ENCODE peak calls at places on chromosomes 2 and 18, in four cellular contexts. Q, I, N and S are unnamed samples. For H3K4me1, the result is how much of the 10 kb centered on the place peaks cover.

GRCh38 chr2:95393901-95394300 is 8.6 kb upstream of the FAHD2A start:
- DNase-seq in Q (no peak), I (no peak), N (no peak), S (no peak)

GRCh38 chr2:219645631-219646527 is 18.4 kb downstream of the SLC4A3 start:
- DNase-seq in Q (peak), I (no peak), N (no peak), S (peak)

GRCh38 chr2:61510674-61511671 is 27.2 kb downstream of the XPO1 start:
- DNase-seq in Q (no peak), I (no peak), N (no peak), S (no peak)

GRCh38 chr2:26629751-26630150 is 11.4 kb downstream of the CIB4 start:
- DNase-seq in Q (no peak), I (no peak), N (no peak), S (no peak)

GRCh38 chr2:102033028-102033749 is 41.4 kb downstream of the IL1R2 start:
- DNase-seq in Q (no peak), I (peak), N (no peak), S (peak)

GRCh38 chr2:174959787-174960186 is 45.4 kb downstream of the CHN1 start:
- DNase-seq in Q (no peak), I (no peak), N (no peak), S (no peak)

GRCh38 chr2:96396095-96396494 is 60.5 kb downstream of the NCAPH start:
- DNase-seq in Q (no peak), I (no peak), N (no peak), S (no peak)

GRCh38 chr2:191895743-191896142 is 48.9 kb upstream of the CAVIN2 start:
- DNase-seq in Q (no peak), I (no peak), N (no peak), S (no peak)

GRCh38 chr18:33210575-33211189 is 229.8 kb downstream of the CCDC178 start:
- DNase-seq in Q (no peak), I (no peak), N (no peak), S (peak)

DNA sequence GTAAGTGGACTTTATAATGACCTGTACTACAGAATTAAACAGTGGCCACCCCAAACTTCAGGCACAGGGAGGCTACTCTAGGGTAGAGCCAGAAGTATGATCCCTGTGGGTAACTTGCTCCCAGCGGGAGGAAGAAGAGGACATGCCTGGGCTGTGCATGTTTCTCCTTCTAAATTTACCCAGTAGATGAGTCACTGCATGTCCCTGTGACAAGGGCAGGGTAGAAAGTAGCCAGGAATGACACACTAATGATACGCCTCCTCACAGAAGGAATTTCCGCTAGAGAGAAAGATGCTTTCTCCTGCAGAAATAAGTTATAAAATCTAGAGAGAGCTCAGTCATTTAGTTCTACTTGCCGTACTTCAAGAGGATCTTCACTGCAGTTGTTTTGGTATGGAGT is 7.5 kb downstream of the ACYP2 start:
- DNase-seq in Q (no peak), I (no peak), N (no peak), S (peak)
- H3K4me3 ChIP-seq in Q (no peak), I (no peak), N (no peak), S (no peak)

DNA sequence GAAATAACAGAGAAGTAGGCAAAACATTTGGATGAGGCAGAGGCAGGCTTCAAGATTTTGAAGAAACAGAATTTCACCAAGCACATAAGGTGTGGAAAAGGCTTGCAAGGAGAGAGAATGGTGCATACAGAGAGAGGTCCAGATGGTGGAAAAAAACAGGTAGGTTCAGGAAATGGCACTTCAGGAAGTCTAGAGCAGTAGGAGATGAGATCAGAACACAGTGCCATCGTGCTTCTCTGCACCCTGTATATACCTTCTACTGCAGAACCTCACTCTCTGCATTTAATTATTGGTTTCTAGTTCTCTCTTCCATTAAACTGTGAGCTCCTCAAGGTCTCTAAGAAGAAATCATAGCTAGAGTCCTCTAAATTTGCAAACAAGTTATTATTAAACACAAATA is 2.4 kb downstream of the PAIP2B start:
- DNase-seq in Q (no peak), I (no peak), N (no peak), S (no peak)
- TF ChIP-seq CHD1 in Q (no peak), I (no peak), N (no peak), S (no peak)

GRCh38 chr2:218292700-218293014 is 354 bp upstream of the TMBIM1 start:
- DNase-seq in Q (no peak), I (no peak), N (no peak), S (no peak)
- H3K4me1 ChIP-seq in Q (under half), I (under half), N (under half), S (under half)

DNA sequence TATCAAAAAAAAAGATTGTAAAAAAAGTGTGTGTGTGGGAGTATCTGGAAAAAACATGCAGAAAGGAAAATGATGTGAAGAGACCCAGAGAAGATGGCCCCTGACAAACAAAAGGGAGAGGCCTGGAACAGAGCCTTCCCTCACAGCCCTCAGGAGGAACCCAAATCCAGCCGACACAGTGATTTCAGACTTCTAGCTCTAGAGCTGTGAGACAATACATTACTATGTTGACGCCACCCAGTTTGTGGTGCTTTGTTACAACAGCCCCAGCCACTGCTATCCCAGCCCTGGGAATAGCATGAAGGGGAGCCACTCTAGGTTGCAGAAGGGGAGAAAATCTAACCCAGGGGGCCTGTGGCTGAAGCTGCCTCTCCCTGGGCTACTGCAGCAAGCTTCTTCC is 59.0 kb upstream of the ZBTB7C start:
- DNase-seq in Q (no peak), I (no peak), N (no peak), S (no peak)
- H3K4me3 ChIP-seq in Q (no peak), I (no peak), N (no peak), S (no peak)

DNA sequence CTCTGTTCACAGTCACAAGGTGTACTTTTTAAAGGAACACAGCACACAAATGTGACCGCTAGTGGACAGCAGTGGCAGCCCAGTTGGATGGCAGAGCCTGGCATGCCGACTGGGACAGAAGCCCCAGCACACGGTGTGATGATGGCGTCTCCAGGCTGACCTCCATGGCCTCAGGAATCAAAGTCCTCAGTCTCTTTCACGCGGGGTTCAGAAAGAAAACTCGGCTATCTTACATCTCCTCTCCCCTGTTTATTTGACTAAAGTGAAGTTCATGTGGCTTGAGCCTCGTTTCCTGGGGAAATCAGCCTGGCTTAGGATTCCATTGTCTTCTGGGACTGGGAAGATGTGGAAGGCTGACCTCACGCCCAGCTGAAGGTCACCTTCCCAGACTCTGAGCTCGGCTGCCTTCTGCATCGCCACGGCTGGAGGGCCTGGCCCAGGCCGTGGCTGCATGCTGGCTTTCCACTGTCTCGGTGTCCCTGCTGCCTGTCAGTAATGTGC is 56.1 kb downstream of the ASAP2 start:
- DNase-seq in Q (no peak), I (no peak), N (no peak), S (peak)
- TF ChIP-seq CHD1 in Q (no peak), I (no peak), N (no peak), S (no peak)

GRCh38 chr2:31386172-31386571 is 28.4 kb downstream of the XDH start:
- DNase-seq in Q (no peak), I (no peak), N (no peak), S (no peak)
- H3K4me1 ChIP-seq in Q (under half), I (under half), N (under half), S (under half)